ENCODE peak calls at places on chromosomes 2 and 18, in seven cellular contexts. K is uterus, W is fibroblast of lung, J is kidney, A is pancreas, Q is H1, V is testis. Z is an unnamed sample.

GRCh38 chr2:118529931-118530330 is 317.5 kb downstream of the EN1 start:
- DNase-seq in V (no peak), A (no peak), Q (peak; percentile 49), J (no peak), K (no peak), W (no peak), Z (no peak)

GRCh38 chr2:170924969-170925368 is 4.1 kb upstream of the GORASP2 start:
- DNase-seq in A (no peak), W (no peak), J (no peak), K (no peak), Q (no peak), V (no peak), Z (no peak)

GRCh38 chr2:72214429-72215143 is 66.9 kb upstream of the CYP26B1 start:
- DNase-seq in A (no peak), W (peak; percentile 56), V (no peak), Q (no peak), J (no peak), K (no peak), Z (peak; percentile 16)

GRCh38 chr2:237556773-237557632 is 9.4 kb upstream of the PRLH start:
- DNase-seq in K (peak; percentile 46), A (no peak), V (no peak), W (peak; percentile 67), Q (no peak), J (peak; percentile 2), Z (no peak)

GRCh38 chr2:24543252-24543651 is 52.2 kb downstream of the NCOA1 start:
- DNase-seq in W (no peak), Q (no peak), V (no peak), K (no peak), J (no peak), A (no peak), Z (no peak)

GRCh38 chr2:16055848-16056580 is 115.7 kb downstream of the MYCN start:
- DNase-seq in Q (no peak), A (no peak), V (peak; percentile 36), J (no peak), K (no peak), W (no peak), Z (no peak)

GRCh38 chr2:20992201-20992711 is 51.6 kb downstream of the APOB start:
- DNase-seq in V (peak; percentile 37), K (peak; percentile 58), J (peak; percentile 87), Q (peak; percentile 23), A (no peak), W (no peak), Z (no peak)

GRCh38 chr2:46413111-46413510 is 66.3 kb upstream of the TMEM247 start:
- DNase-seq in W (no peak), K (no peak), J (no peak), A (no peak), V (no peak), Q (no peak), Z (no peak)

GRCh38 chr2:58732999-58733398 is 491.9 kb upstream of the FANCL start:
- DNase-seq in W (no peak), K (no peak), V (no peak), A (no peak), J (no peak), Q (no peak), Z (no peak)

GRCh38 chr2:26691140-26691539 is 1.4 kb upstream of the KCNK3 start:
- DNase-seq in J (no peak), Q (no peak), W (no peak), V (no peak), K (no peak), A (no peak), Z (no peak)

GRCh38 chr2:24164416-24164973 is 10.4 kb upstream of the FAM228A start:
- DNase-seq in K (no peak), Q (peak; percentile 29), W (peak; percentile 8), A (peak; percentile 73), V (peak; percentile 25), J (no peak), Z (no peak)

GRCh38 chr18:57538614-57539013 is 47.9 kb downstream of the FECH start:
- DNase-seq in Q (no peak), J (no peak), K (no peak), V (no peak), W (no peak), A (no peak), Z (no peak)

GRCh38 chr2:143901185-143901842 is 618.6 kb downstream of the ZEB2 start:
- DNase-seq in K (no peak), A (no peak), V (no peak), J (no peak), W (peak; percentile 73), Q (no peak), Z (peak; percentile 76)

GRCh38 chr2:50786345-50786744 is 245.6 kb downstream of the NRXN1 start:
- DNase-seq in A (no peak), K (no peak), V (no peak), Q (no peak), W (no peak), J (no peak), Z (no peak)

GRCh38 chr2:143282684-143283083 is 153.5 kb downstream of the ARHGAP15 start:
- DNase-seq in K (no peak), A (no peak), Q (no peak), V (no peak), J (no peak), W (no peak), Z (no peak)

GRCh38 chr2:109344270-109344805 is 215.3 kb downstream of the SH3RF3 start:
- DNase-seq in A (no peak), Q (no peak), V (no peak), K (no peak), W (no peak), J (no peak), Z (no peak)

GRCh38 chr18:6414118-6414722 is 491 bp downstream of the L3MBTL4 start:
- DNase-seq in V (peak; percentile 74), A (peak; percentile 88), J (peak; percentile 88), W (peak; percentile 18), K (peak; percentile 65), Q (no peak), Z (no peak)

GRCh38 chr2:151260492-151261239 is 997 bp downstream of the RBM43 start:
- DNase-seq in Q (no peak), K (no peak), V (no peak), W (peak; percentile 65), J (no peak), A (no peak), Z (no peak)

GRCh38 chr2:151264157-151264835 is 2.6 kb upstream of the RBM43 start:
- DNase-seq in J (no peak), K (no peak), V (no peak), W (no peak), Q (no peak), A (no peak), Z (no peak)

GRCh38 chr2:151261977-151262291 is 271 bp upstream of the RBM43 start:
- DNase-seq in J (no peak), W (no peak), V (no peak), K (no peak), Q (no peak), A (no peak), Z (no peak)

GRCh38 chr2:151262629-151263028 is 966 bp upstream of the RBM43 start:
- DNase-seq in W (no peak), A (no peak), Q (no peak), J (peak; percentile 75), K (peak; percentile 19), V (no peak), Z (no peak)

DNA sequence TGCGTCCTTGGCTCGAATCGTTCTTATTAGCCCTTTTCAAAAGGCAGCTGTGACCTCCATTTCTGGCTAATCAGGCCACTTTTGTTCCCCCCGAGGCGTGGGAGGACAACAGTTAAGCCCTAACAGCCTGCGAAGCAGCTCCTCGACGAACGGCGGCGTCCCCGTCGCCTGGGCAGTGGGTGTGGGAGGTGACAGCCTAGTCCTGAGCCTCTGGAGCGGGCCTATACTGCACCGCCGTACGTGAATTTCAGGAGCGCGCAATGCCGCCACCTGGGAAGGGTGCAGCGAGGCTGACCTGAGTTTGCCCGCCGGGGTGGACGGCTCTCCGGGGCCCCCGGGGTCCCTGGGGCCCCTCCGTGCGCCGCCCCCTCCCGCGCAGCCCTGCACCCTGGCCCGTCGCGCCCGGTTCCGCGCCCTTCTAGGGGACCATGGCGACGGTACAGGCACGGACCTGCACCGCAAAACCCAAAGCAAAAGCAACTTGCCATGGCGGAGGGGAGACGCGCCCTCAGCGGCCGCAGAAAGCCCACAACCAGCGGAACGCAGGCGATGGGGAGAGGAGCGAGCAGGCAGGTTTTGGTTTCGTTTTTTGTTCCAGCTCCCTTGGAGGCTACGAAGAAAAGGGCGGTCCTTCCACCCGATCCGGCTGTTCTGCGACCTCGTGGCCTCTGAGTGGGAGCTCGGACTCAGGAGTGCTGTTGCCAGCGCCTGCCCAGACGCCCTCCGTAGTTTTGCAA is at the start of gene RBM43:
- DNase-seq in V (peak; percentile 90), A (peak; percentile 80), K (peak; percentile 94), Q (peak; percentile 27), J (peak; percentile 97), W (peak; percentile 96), Z (peak; percentile 76)
- TF ChIP-seq CTCF in V (no peak), A (no peak), K (no peak), Q (no peak), J (peak; percentile 2), W (no peak), Z (no peak)

GRCh38 chr18:76685402-76685801 is 137.0 kb upstream of the ZNF236 start:
- DNase-seq in A (no peak), K (peak; percentile 23), J (no peak), W (no peak), V (no peak), Q (no peak), Z (no peak)

GRCh38 chr18:76688724-76689472 is 133.5 kb upstream of the ZNF236 start:
- DNase-seq in A (no peak), K (no peak), V (no peak), J (no peak), W (no peak), Q (no peak), Z (no peak)

GRCh38 chr18:76687271-76688006 is 134.9 kb upstream of the ZNF236 start:
- DNase-seq in Q (no peak), W (no peak), A (no peak), V (no peak), J (no peak), K (peak; percentile 88), Z (peak; percentile 27)

GRCh38 chr18:76685860-76686259 is 136.5 kb upstream of the ZNF236 start:
- DNase-seq in W (no peak), V (no peak), Q (no peak), A (no peak), K (peak; percentile 23), J (no peak), Z (no peak)

GRCh38 chr18:76686737-76687231 is 135.6 kb upstream of the ZNF236 start:
- DNase-seq in K (peak; percentile 94), V (peak; percentile 82), W (peak; percentile 70), A (no peak), J (no peak), Q (no peak), Z (peak; percentile 42)
- H3K4me3 ChIP-seq in K (no peak overlapping the region), V (no peak overlapping the region), W (no peak overlapping the region), A (no peak overlapping the region), J (no peak overlapping the region), Q (no peak overlapping the region), Z (no peak overlapping the region)

DNA sequence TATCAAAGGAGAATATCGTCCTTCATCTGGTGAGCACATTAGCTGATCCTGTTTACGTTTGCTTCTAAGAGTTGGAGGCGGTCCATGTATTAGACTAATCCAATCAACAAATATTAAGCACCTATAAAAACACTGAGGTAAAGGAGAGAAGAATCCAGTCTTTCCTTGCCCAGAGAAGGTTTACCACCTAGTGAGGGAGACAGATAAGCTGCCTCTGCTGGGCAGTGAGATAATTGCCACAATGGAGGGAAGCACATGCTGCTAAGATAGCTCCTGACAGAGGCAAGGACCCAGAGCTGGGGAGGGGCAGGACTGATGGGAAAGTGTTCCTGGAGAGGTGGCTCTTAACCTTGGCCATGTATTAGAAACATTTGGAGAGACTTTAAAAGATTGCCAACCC is 36.7 kb upstream of the ST8SIA5 start:
- DNase-seq in J (no peak), K (no peak), Q (no peak), W (no peak), V (no peak), A (no peak), Z (no peak)
- TF ChIP-seq CTCF in J (no peak), K (no peak), Q (peak; percentile 22), W (no peak), V (no peak), A (no peak), Z (no peak)

GRCh38 chr18:3595282-3596273 is 145.6 kb downstream of the TGIF1 start:
- DNase-seq in Q (no peak), J (no peak), K (peak; percentile 74), A (no peak), V (no peak), W (peak; percentile 97), Z (peak; percentile 84)
- H3K4me3 ChIP-seq in Q (no peak overlapping the region), J (peak overlapping the region; percentile 69), K (peak overlapping the region; percentile 48), A (peak overlapping the region; percentile 32), V (no peak overlapping the region), W (peak overlapping the region; percentile 73), Z (peak overlapping the region; percentile 34)